ENCODE peak calls at places on chromosome 12, in four cellular contexts. One of them, this sample, is unnamed.

GRCh38 chr12:45660330-45660729 is 69.2 kb upstream of the ARID2 start:
- DNase-seq in stimulated activated CD8-positive, alpha-beta memory T cell treated with anti-CD3 and anti-CD28 coated beads, Interleukin-15, amount 100 ng/mL, for 24 hours: no peak
- DNase-seq in G401: no peak
- DNase-seq in progenitor cell of endocrine pancreas: no peak
- DNase-seq in this sample: no peak

GRCh38 chr12:12172106-12172511 is 94.7 kb downstream of the LRP6 start:
- DNase-seq in G401: peak
- DNase-seq in stimulated activated CD8-positive, alpha-beta memory T cell treated with anti-CD3 and anti-CD28 coated beads, Interleukin-15, amount 100 ng/mL, for 24 hours: no peak
- DNase-seq in progenitor cell of endocrine pancreas: no peak
- DNase-seq in this sample: no peak

GRCh38 chr12:11653215-11653753 is 3.8 kb downstream of the ETV6 start:
- DNase-seq in progenitor cell of endocrine pancreas: no peak
- DNase-seq in stimulated activated CD8-positive, alpha-beta memory T cell treated with anti-CD3 and anti-CD28 coated beads, Interleukin-15, amount 100 ng/mL, for 24 hours: no peak
- DNase-seq in G401: no peak
- DNase-seq in this sample: no peak

GRCh38 chr12:68641138-68641537 is 30.4 kb downstream of the RAP1B start:
- DNase-seq in G401: no peak
- DNase-seq in stimulated activated CD8-positive, alpha-beta memory T cell treated with anti-CD3 and anti-CD28 coated beads, Interleukin-15, amount 100 ng/mL, for 24 hours: no peak
- DNase-seq in progenitor cell of endocrine pancreas: no peak
- DNase-seq in this sample: no peak

GRCh38 chr12:1630827-1631591 is 2.0 kb downstream of the WNT5B start:
- DNase-seq in progenitor cell of endocrine pancreas: no peak
- DNase-seq in G401: no peak
- DNase-seq in stimulated activated CD8-positive, alpha-beta memory T cell treated with anti-CD3 and anti-CD28 coated beads, Interleukin-15, amount 100 ng/mL, for 24 hours: no peak
- DNase-seq in this sample: no peak

GRCh38 chr12:100845095-100845494 is 50.5 kb downstream of the ANO4 start:
- DNase-seq in progenitor cell of endocrine pancreas: no peak
- DNase-seq in G401: no peak
- DNase-seq in stimulated activated CD8-positive, alpha-beta memory T cell treated with anti-CD3 and anti-CD28 coated beads, Interleukin-15, amount 100 ng/mL, for 24 hours: no peak
- DNase-seq in this sample: no peak

GRCh38 chr12:52813885-52814709 is at the start of gene KRT4:
- DNase-seq in progenitor cell of endocrine pancreas: no peak
- DNase-seq in G401: no peak
- DNase-seq in stimulated activated CD8-positive, alpha-beta memory T cell treated with anti-CD3 and anti-CD28 coated beads, Interleukin-15, amount 100 ng/mL, for 24 hours: no peak
- DNase-seq in this sample: no peak

GRCh38 chr12:5085896-5086295 is 42.2 kb downstream of the KCNA5 start:
- DNase-seq in stimulated activated CD8-positive, alpha-beta memory T cell treated with anti-CD3 and anti-CD28 coated beads, Interleukin-15, amount 100 ng/mL, for 24 hours: no peak
- DNase-seq in G401: no peak
- DNase-seq in progenitor cell of endocrine pancreas: no peak
- DNase-seq in this sample: no peak

GRCh38 chr12:88391556-88391955 is 188.7 kb downstream of the KITLG start:
- DNase-seq in G401: no peak
- DNase-seq in stimulated activated CD8-positive, alpha-beta memory T cell treated with anti-CD3 and anti-CD28 coated beads, Interleukin-15, amount 100 ng/mL, for 24 hours: no peak
- DNase-seq in progenitor cell of endocrine pancreas: no peak
- DNase-seq in this sample: no peak

GRCh38 chr12:95335948-95336347 is 118.3 kb downstream of the VEZT start:
- DNase-seq in G401: no peak
- DNase-seq in progenitor cell of endocrine pancreas: no peak
- DNase-seq in stimulated activated CD8-positive, alpha-beta memory T cell treated with anti-CD3 and anti-CD28 coated beads, Interleukin-15, amount 100 ng/mL, for 24 hours: no peak
- DNase-seq in this sample: no peak

GRCh38 chr12:66744956-66745383 is 66.1 kb upstream of the GRIP1 start:
- DNase-seq in progenitor cell of endocrine pancreas: no peak
- DNase-seq in G401: no peak
- DNase-seq in stimulated activated CD8-positive, alpha-beta memory T cell treated with anti-CD3 and anti-CD28 coated beads, Interleukin-15, amount 100 ng/mL, for 24 hours: no peak
- DNase-seq in this sample: no peak

GRCh38 chr12:68910128-68910527 is 22.8 kb downstream of the CPM start:
- DNase-seq in G401: no peak
- DNase-seq in stimulated activated CD8-positive, alpha-beta memory T cell treated with anti-CD3 and anti-CD28 coated beads, Interleukin-15, amount 100 ng/mL, for 24 hours: no peak
- DNase-seq in progenitor cell of endocrine pancreas: no peak
- DNase-seq in this sample: no peak

GRCh38 chr12:116015525-116015924 is 262.0 kb downstream of the MED13L start:
- DNase-seq in stimulated activated CD8-positive, alpha-beta memory T cell treated with anti-CD3 and anti-CD28 coated beads, Interleukin-15, amount 100 ng/mL, for 24 hours: no peak
- DNase-seq in G401: peak
- DNase-seq in progenitor cell of endocrine pancreas: no peak
- DNase-seq in this sample: peak

GRCh38 chr12:47758834-47759690 is at the start of gene RAPGEF3:
- DNase-seq in stimulated activated CD8-positive, alpha-beta memory T cell treated with anti-CD3 and anti-CD28 coated beads, Interleukin-15, amount 100 ng/mL, for 24 hours: no peak
- DNase-seq in G401: peak
- DNase-seq in progenitor cell of endocrine pancreas: peak
- DNase-seq in this sample: peak

GRCh38 chr12:94637714-94638113 is 12.6 kb downstream of the TMCC3 start:
- DNase-seq in progenitor cell of endocrine pancreas: no peak
- DNase-seq in G401: no peak
- DNase-seq in stimulated activated CD8-positive, alpha-beta memory T cell treated with anti-CD3 and anti-CD28 coated beads, Interleukin-15, amount 100 ng/mL, for 24 hours: no peak
- DNase-seq in this sample: no peak

GRCh38 chr12:106226884-106227640 is 20.8 kb downstream of the CKAP4 start:
- DNase-seq in stimulated activated CD8-positive, alpha-beta memory T cell treated with anti-CD3 and anti-CD28 coated beads, Interleukin-15, amount 100 ng/mL, for 24 hours: no peak
- DNase-seq in G401: peak
- DNase-seq in progenitor cell of endocrine pancreas: no peak
- DNase-seq in this sample: peak

GRCh38 chr12:68812553-68813241 is 4.7 kb downstream of the MDM2 start:
- DNase-seq in stimulated activated CD8-positive, alpha-beta memory T cell treated with anti-CD3 and anti-CD28 coated beads, Interleukin-15, amount 100 ng/mL, for 24 hours: no peak
- DNase-seq in progenitor cell of endocrine pancreas: no peak
- DNase-seq in G401: no peak
- DNase-seq in this sample: no peak

GRCh38 chr12:1539135-1539534 is 55.2 kb downstream of the FBXL14 start:
- DNase-seq in stimulated activated CD8-positive, alpha-beta memory T cell treated with anti-CD3 and anti-CD28 coated beads, Interleukin-15, amount 100 ng/mL, for 24 hours: no peak
- DNase-seq in G401: no peak
- DNase-seq in progenitor cell of endocrine pancreas: no peak
- DNase-seq in this sample: no peak

GRCh38 chr12:53414756-53415417 is 8.8 kb upstream of the AMHR2 start:
- DNase-seq in progenitor cell of endocrine pancreas: no peak
- DNase-seq in G401: peak
- DNase-seq in stimulated activated CD8-positive, alpha-beta memory T cell treated with anti-CD3 and anti-CD28 coated beads, Interleukin-15, amount 100 ng/mL, for 24 hours: no peak
- DNase-seq in this sample: no peak

GRCh38 chr12:124487065-124487833 is 80.2 kb downstream of the NCOR2 start:
- DNase-seq in progenitor cell of endocrine pancreas: no peak
- DNase-seq in stimulated activated CD8-positive, alpha-beta memory T cell treated with anti-CD3 and anti-CD28 coated beads, Interleukin-15, amount 100 ng/mL, for 24 hours: no peak
- DNase-seq in G401: no peak
- DNase-seq in this sample: no peak